ENCODE peak calls at places on chromosomes 2 and 18, in four cellular contexts. K is uterus, N is A549, W is upper lobe of right lung. O is an unnamed sample.

GRCh38 chr2:60413819-60414178 is 139.7 kb downstream of the BCL11A start:
- DNase-seq in K (no peak), N (no peak), W (no peak), O (no peak)

GRCh38 chr2:127454595-127455565 is 36.7 kb downstream of the PROC start:
- DNase-seq in K (no peak), N (peak), W (no peak), O (no peak)

GRCh38 chr2:46915281-46915810 is at the start of gene MCFD2:
- DNase-seq in K (no peak), N (peak), W (peak), O (peak)

GRCh38 chr2:8872821-8873432 is 35.5 kb upstream of the KIDINS220 start:
- DNase-seq in K (no peak), N (peak), W (no peak), O (peak)

GRCh38 chr2:205754924-205755321 is 72.6 kb downstream of the NRP2 start:
- DNase-seq in K (no peak), N (peak), W (no peak), O (no peak)

GRCh38 chr2:172437419-172438063 is 10.2 kb downstream of the ITGA6 start:
- DNase-seq in K (no peak), N (no peak), W (no peak), O (no peak)

GRCh38 chr18:79605481-79605880 is 74.1 kb upstream of the CTDP1 start:
- DNase-seq in K (peak), N (no peak), W (peak), O (peak)

GRCh38 chr2:224837558-224837957 is 121.4 kb upstream of the CCDC195 start:
- DNase-seq in K (no peak), N (no peak), W (no peak), O (peak)

GRCh38 chr2:1936411-1936980 is 192.2 kb upstream of the PXDN start:
- DNase-seq in K (no peak), N (no peak), W (no peak), O (no peak)

GRCh38 chr2:74374509-74375205 is 5.5 kb downstream of the DCTN1 start:
- DNase-seq in K (peak), N (no peak), W (no peak), O (peak)
- H3K27ac ChIP-seq in K (peak), N (no peak), W (no peak), O (no peak)

DNA sequence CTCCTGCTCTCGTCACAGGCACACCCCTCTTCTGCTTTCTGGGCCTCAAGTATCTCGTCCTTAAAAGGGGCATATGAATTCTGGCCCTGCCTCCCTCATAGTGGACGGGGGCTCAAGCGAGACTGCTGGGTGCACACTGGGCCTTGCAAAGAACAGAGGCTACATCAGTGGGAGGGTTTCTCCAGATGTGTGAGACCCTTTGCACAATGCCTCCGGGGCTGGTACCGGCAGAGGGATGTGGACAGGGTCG is 25.0 kb downstream of the CRACDL start:
- DNase-seq in K (no peak), N (no peak), W (no peak), O (no peak)
- H3K27ac ChIP-seq in K (no peak), N (peak), W (no peak), O (no peak)

GRCh38 chr2:210503622-210504300 is 27.2 kb upstream of the LANCL1 start:
- DNase-seq in K (no peak), N (no peak), W (no peak), O (no peak)
- H3K27ac ChIP-seq in K (no peak), N (peak), W (no peak), O (no peak)

GRCh38 chr2:215536476-215536875 is 100.6 kb upstream of the FN1 start:
- DNase-seq in K (no peak), N (no peak), W (no peak), O (no peak)

GRCh38 chr2:215535125-215535668 is 99.3 kb upstream of the FN1 start:
- DNase-seq in K (no peak), N (no peak), W (no peak), O (no peak)

GRCh38 chr2:215535726-215536125 is 99.9 kb upstream of the FN1 start:
- DNase-seq in K (no peak), N (no peak), W (no peak), O (peak)

GRCh38 chr2:215540646-215541045 is 104.8 kb upstream of the FN1 start:
- DNase-seq in K (no peak), N (no peak), W (no peak), O (no peak)

DNA sequence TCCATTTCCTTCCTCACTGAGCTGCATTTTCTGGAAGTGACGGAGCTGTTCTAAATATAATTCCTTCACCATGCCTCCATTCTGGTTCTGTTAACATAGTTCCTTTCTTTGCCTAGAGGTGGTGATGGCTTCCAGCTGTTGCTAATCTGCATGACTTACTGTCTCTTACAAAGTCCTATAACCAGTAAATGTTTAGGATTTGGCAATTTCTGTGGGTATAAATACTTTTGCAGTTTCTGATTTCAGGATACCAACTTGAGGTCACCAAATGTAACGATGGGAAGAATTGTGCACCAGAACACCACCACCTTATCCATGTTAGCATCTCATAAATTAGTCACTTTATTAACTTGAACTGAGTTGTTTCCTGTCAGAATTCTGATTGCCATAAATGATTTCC is 101.8 kb upstream of the FN1 start:
- DNase-seq in K (no peak), N (no peak), W (no peak), O (peak)
- H3K27ac ChIP-seq in K (no peak), N (no peak), W (no peak), O (peak)

DNA sequence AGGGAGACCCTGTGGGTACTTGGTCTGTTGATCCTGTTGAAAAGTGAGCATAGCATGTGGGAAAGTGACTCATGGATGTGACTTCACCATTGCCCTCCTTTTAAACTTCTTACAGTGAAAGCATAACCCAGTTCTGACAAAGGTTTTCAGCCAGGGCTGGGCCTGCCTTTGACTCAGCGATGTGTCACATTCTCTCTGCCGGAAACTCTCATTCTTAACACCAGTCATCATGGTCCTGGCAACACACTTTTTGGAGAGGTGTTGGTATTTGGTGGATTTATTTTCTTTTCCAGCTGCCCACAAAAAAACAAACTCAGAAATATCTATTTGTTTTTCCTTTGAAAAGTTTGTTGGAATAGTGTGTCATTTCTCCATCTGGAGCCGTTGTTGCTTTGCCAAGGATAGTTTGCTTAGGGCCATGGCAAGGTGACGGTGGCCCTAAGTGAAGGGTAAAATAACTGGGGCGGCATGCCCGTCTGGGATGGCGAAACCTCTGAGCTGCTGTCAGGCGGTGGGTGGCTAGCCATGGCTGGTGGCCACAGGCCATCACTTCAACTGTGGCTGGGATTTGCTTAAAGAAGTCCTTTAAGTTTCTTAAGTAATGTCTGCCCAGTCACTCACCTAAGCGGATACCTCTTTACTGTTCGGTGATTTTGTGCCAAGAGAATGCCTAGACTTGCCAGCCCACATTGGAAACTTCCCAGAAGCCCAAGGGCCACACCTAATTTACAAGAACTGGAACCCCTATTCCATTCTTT is 123.3 kb downstream of the LTBP1 start:
- DNase-seq in K (peak), N (peak), W (no peak), O (peak)
- H3K27ac ChIP-seq in K (peak), N (peak), W (no peak), O (peak)

O was measured in osteoblast.